ENCODE peak calls at places on chromosomes 2 and 18, in five cellular contexts. C is HCT116, K is K562, T is HepG2, Z is GM12878. F is an unnamed sample.

GRCh38 chr2:165601866-165602636 is 132.6 kb downstream of the CSRNP3 start:
- DNase-seq in T (no peak), K (no peak), Z (no peak), C (no peak), F (no peak)

GRCh38 chr2:15112216-15112615 is 448.9 kb downstream of the NBAS start:
- DNase-seq in T (no peak), C (peak), Z (no peak), K (no peak), F (no peak)

GRCh38 chr2:234091432-234091879 is 41.0 kb downstream of the SPP2 start:
- DNase-seq in T (no peak), C (no peak), K (no peak), Z (no peak), F (no peak)

GRCh38 chr18:58541789-58542425 is 87.0 kb downstream of the ALPK2 start:
- DNase-seq in T (peak), C (peak), Z (peak), K (no peak), F (no peak)

GRCh38 chr2:133378386-133378785 is 189.9 kb downstream of the NCKAP5 start:
- DNase-seq in Z (no peak), C (no peak), K (no peak), T (no peak), F (no peak)

GRCh38 chr2:201971516-201972228 is 62.0 kb upstream of the FZD7 start:
- DNase-seq in C (no peak), K (no peak), Z (no peak), T (no peak), F (no peak)

GRCh38 chr18:77807650-77808049 is 558.0 kb downstream of the GALR1 start:
- DNase-seq in T (no peak), K (no peak), C (no peak), Z (no peak), F (no peak)

GRCh38 chr2:42828487-42829416 is 36.4 kb upstream of the HAAO start:
- DNase-seq in K (peak), Z (peak), C (peak), T (peak), F (peak)

GRCh38 chr18:67199993-67200617 is 316.4 kb downstream of the DSEL start:
- DNase-seq in T (peak), Z (peak), C (peak), K (no peak), F (no peak)

GRCh38 chr2:55033076-55033742 is 17.0 kb downstream of the RTN4 start:
- DNase-seq in K (no peak), Z (peak), T (no peak), C (no peak), F (no peak)

DNA sequence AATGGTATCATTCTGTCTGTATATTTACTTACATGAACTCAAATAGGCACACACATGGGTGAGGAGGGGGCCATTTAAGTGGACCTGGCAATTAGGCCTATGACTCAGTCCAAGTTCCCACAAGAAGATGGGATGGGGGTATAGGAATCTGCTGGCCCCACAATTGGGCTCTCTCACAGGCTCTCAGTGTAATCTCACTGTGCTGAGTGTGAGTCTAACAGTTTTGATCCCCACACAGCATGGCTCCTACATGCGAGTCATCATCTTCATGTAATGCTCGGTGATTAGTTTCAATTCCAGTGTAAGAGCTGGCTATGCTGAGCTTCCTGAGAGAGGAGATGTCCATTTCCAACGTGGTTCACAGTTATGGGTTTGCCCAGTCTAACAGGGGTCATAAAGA is 114.0 kb downstream of the GATA6 start:
- DNase-seq in T (no peak), Z (no peak), C (no peak), K (no peak), F (no peak)
- TF ChIP-seq ZNF274 in T (no peak), Z (no peak), C (no peak), K (no peak), F (no peak)

DNA sequence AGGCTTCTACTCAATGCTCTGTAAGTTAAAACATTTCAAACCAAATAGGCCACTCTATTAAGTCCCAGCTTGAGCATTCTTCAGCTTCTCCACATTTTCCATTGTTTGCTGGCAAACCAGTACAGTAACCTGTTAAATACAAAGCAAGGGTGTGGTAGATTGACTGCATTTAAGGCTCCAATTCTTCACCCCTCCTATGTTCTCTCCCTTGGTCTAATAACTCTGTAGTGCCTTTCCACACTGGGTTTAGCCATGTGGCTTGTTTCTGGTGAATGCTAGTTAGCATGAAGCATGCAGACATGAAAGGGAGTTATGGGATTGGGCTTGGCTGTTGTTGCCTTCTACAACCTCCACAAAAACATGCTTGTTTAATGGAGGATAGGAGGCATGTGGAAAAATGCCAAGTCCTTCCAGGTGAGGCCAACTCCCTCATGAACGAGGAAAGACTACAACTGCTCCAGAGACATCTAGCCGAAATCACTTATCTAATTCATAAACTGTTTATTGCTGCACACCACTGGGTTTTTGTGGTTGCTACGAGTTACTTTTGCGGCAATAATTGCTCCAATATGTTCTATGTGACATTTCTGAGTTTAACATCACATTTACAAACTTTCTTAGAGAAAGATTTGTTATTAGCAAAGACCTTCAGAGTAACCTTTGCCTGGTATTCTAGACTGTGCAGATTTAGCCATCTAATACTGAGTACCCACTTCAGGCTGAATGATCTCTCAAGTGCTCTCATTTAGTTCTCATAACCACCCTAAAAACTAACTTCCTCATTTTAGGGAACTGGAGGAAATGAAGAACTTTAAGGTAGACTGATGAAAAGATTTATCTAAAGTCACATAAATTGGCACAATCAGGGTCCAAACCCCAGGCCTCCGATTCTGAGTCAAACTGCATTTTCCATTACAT is 104.0 kb downstream of the SMAD2 start:
- DNase-seq in K (no peak), T (no peak), C (no peak), Z (no peak), F (no peak)
- TF ChIP-seq CTCF in K (no peak), T (no peak), C (no peak), Z (no peak), F (no peak)

GRCh38 chr18:80120932-80121331 is 11.9 kb downstream of the ADNP2 start:
- DNase-seq in C (no peak), K (no peak), T (no peak), Z (no peak), F (no peak)

GRCh38 chr18:80115035-80115434 is 6.0 kb downstream of the ADNP2 start:
- DNase-seq in C (no peak), T (no peak), Z (no peak), K (no peak), F (no peak)

GRCh38 chr18:80124131-80124530 is 15.1 kb downstream of the ADNP2 start:
- DNase-seq in K (no peak), Z (no peak), T (no peak), C (no peak), F (no peak)

DNA sequence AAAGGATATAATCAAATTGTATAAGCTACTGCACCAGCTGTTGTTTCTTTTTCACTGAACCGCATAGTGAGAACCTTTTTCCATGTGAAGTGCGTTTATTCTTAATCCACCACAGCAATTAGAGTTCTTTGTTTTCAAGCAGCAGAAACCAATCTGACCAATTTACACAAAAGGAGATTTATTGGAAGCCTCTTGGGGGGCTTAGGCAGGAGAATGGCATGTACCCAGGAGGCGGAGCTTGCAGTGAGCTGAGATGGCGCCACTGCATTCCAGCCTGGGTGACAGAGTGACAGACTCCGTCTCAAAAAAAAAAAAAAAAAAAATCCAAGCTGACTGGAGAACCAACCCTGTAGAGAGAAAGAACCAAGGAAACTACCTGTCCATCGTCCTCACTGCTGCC is 10.0 kb downstream of the ADNP2 start:
- DNase-seq in C (no peak), T (no peak), Z (no peak), K (no peak), F (no peak)
- TF ChIP-seq ZNF274 in C (no peak), T (no peak), Z (no peak), K (no peak), F (no peak)

GRCh38 chr2:156333951-156334495 is 1.5 kb upstream of the NR4A2 start:
- DNase-seq in K (peak), T (peak), Z (no peak), C (no peak), F (peak)
- TF ChIP-seq CTCF in K (peak), T (no peak), Z (no peak), C (no peak), F (no peak)

DNA sequence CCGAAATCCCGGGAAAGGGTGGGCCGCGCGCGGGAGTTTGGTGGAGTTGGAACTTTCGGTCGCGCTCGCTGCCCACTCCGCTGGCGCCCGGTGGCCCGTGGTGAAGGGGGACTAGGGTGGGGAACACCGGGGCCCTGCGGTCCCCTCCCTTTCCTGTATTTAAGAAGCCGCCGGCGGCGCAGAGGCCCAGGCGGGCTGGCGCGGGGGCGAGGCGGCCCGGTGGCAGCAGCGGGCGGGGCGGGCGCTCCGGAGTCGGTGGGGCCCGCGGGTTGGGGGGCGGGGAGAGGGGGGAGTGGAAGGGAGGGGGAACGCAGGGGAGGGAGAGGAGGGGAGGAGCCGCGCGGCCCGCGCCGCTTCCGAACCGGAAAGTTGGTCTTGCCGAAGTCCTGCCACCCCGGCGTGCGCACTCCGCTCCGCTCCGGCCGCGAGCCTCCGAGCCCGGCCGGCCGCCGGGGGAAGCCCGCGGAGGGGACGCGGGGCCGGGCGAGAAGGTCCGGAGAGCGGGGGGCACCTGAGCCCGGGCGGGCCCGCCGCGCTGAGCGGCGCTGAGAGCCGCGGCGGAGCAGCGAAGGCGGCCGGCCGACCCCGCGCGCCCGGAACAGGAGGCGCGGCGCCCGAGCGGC is 449 bp upstream of the SALL3 start:
- DNase-seq in Z (no peak), C (no peak), T (no peak), K (no peak), F (peak)
- TF ChIP-seq ZNF274 in Z (no peak), C (no peak), T (no peak), K (no peak), F (no peak)

DNA sequence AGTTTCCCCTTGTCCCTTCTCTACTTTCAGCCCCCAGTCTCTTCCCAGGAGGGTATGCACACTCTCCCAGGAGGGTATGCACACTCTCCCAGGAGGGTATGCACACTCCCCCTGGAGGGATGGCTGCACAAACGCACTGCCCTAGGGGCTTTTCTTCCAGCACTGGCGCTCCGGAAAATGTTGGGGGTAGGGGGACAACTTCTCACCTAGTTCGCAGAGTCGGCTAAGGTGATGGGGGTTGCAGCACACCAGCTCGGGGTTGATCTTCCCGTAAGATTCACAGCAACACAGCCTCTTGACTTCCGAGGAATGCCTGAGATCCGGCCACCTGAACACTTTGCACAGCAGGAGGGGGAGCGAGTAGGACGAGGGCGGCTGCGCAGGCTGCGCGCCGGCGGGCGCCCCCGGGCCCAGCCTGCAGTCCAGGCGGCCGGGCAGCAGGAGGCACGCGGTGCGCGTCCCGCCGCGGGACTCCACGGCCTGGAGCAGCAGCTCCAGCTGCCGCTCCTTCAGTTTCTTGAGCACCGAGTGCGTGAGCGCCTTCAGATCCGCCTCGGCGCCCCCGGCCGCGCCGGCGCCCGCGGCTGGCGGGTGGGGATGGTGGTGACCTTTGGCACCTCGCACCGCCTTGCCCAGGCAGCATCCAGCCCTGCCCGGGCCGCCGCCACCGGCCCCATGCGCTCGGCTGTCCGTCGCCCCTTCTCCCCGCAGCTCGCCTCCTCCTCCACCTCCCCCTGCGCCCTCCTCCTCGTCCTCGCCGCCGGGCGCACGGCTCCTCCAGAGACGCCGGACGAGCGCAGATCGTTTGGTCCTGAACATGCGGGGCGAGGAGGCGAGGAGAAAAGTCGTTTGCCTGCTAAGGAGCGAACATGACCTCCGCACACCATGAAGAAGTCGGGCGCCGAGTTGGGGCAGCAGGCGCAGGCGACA is 894 bp downstream of the SMAD7 start:
- DNase-seq in T (no peak), C (no peak), Z (no peak), K (no peak), F (no peak)
- TF ChIP-seq CTCF in T (peak), C (no peak), Z (no peak), K (peak), F (peak)

F was measured in H1.